ENCODE peak calls at places on chromosomes 7 and 10, in five cellular contexts. P, N, G, Y and K are unnamed samples.
A peak's percentile ranks its signal among the peaks of the same experiment; 100 is the strongest.

GRCh38 chr10:60426425-60426824 is 36.8 kb upstream of the ANK3 start:
- DNase-seq in P (no peak), N (peak; percentile 26), G (peak; percentile 6), Y (no peak), K (no peak)

GRCh38 chr7:92669616-92670153 is 79.5 kb upstream of the FAM133B start:
- DNase-seq in P (no peak), N (no peak), G (no peak), Y (no peak), K (no peak)

GRCh38 chr7:20307119-20307518 is 23.6 kb upstream of the ITGB8 start:
- DNase-seq in P (no peak), N (peak; percentile 50), G (no peak), Y (no peak), K (no peak)

GRCh38 chr7:158060216-158060615 is 527.4 kb downstream of the PTPRN2 start:
- DNase-seq in P (peak; percentile 22), N (no peak), G (no peak), Y (no peak), K (no peak)

GRCh38 chr7:44772440-44772839 is 23.8 kb downstream of the ZMIZ2 start:
- DNase-seq in P (no peak), N (no peak), G (no peak), Y (no peak), K (no peak)

GRCh38 chr10:61901829-61902447 is 439 bp downstream of the ARID5B start:
- DNase-seq in P (no peak), N (no peak), G (no peak), Y (no peak), K (no peak)

GRCh38 chr7:55055479-55055878 is 36.7 kb downstream of the EGFR start:
- DNase-seq in P (no peak), N (no peak), G (no peak), Y (no peak), K (no peak)

GRCh38 chr7:43612599-43613589 is 30.0 kb downstream of the STK17A start:
- DNase-seq in P (no peak), N (no peak), G (no peak), Y (no peak), K (no peak)

GRCh38 chr7:70354409-70355169 is 756.3 kb downstream of the AUTS2 start:
- DNase-seq in P (no peak), N (no peak), G (no peak), Y (no peak), K (no peak)

GRCh38 chr7:5630670-5631069 is 150.8 kb downstream of the RNF216 start:
- DNase-seq in P (peak; percentile 42), N (no peak), G (no peak), Y (no peak), K (no peak)

GRCh38 chr10:46220187-46220586 is 66.6 kb upstream of the ANTXRL start:
- DNase-seq in P (no peak), N (no peak), G (no peak), Y (no peak), K (no peak)

GRCh38 chr10:118775478-118775877 is 20.7 kb upstream of the CACUL1 start:
- DNase-seq in P (no peak), N (no peak), G (no peak), Y (no peak), K (no peak)

GRCh38 chr7:29345590-29345989 is 151.0 kb downstream of the CHN2 start:
- DNase-seq in P (no peak), N (peak; percentile 81), G (peak; percentile 38), Y (no peak), K (no peak)

GRCh38 chr7:102454423-102454822 is 10.2 kb downstream of the ALKBH4 start:
- DNase-seq in P (no peak), N (no peak), G (no peak), Y (no peak), K (no peak)

GRCh38 chr7:50739744-50740455 is 42.8 kb downstream of the GRB10 start:
- DNase-seq in P (peak; percentile 57), N (no peak), G (no peak), Y (no peak), K (no peak)

GRCh38 chr10:1026578-1026977 is 919 bp upstream of the IDI2 start:
- DNase-seq in P (no peak), N (no peak), G (no peak), Y (no peak), K (no peak)

GRCh38 chr10:52004342-52004949 is 305.1 kb upstream of the CSTF2T start:
- DNase-seq in P (no peak), N (peak; percentile 6), G (peak; percentile 5), Y (no peak), K (no peak)

GRCh38 chr7:82183633-82184032 is 259.9 kb downstream of the CACNA2D1 start:
- DNase-seq in P (no peak), N (no peak), G (no peak), Y (no peak), K (no peak)

GRCh38 chr10:6579904-6580278 is at the start of gene PRKCQ:
- DNase-seq in P (no peak), N (no peak), G (no peak), Y (no peak), K (no peak)

GRCh38 chr10:130372866-130373265 is 236.7 kb downstream of the GLRX3 start:
- DNase-seq in P (no peak), N (no peak), G (no peak), Y (no peak), K (no peak)

GRCh38 chr7:42253316-42253715 is 16.3 kb upstream of the GLI3 start:
- DNase-seq in P (no peak), N (no peak), G (no peak), Y (no peak), K (no peak)

GRCh38 chr7:50475340-50475739 is 25.2 kb upstream of the FIGNL1 start:
- DNase-seq in P (no peak), N (no peak), G (no peak), Y (no peak), K (no peak)

GRCh38 chr7:1087462-1087809 is 477 bp upstream of the GPER1 start:
- DNase-seq in P (no peak), N (no peak), G (no peak), Y (no peak), K (no peak)

GRCh38 chr7:105816270-105816843 is 60.0 kb downstream of the ATXN7L1 start:
- DNase-seq in P (no peak), N (no peak), G (no peak), Y (no peak), K (no peak)

GRCh38 chr7:27140108-27140842 is 3.2 kb downstream of the HOXA5 start:
- DNase-seq in P (no peak), N (no peak), G (no peak), Y (no peak), K (peak; percentile 12)

GRCh38 chr7:139726485-139726869 is 51.3 kb downstream of the HIPK2 start:
- DNase-seq in P (no peak), N (no peak), G (no peak), Y (no peak), K (no peak)

GRCh38 chr7:85104432-85105205 is 82.2 kb downstream of the SEMA3D start:
- DNase-seq in P (no peak), N (no peak), G (no peak), Y (no peak), K (no peak)

GRCh38 chr7:47600199-47601118 is 18.5 kb upstream of the TNS3 start:
- DNase-seq in P (no peak), N (peak; percentile 69), G (no peak), Y (no peak), K (no peak)

GRCh38 chr7:138388673-138389491 is 71.2 kb upstream of the TRIM24 start:
- DNase-seq in P (no peak), N (peak; percentile 36), G (peak; percentile 98), Y (no peak), K (no peak)

GRCh38 chr10:43225004-43225786 is 41.7 kb downstream of the RASGEF1A start:
- DNase-seq in P (no peak), N (no peak), G (no peak), Y (peak; percentile 7), K (peak; percentile 16)

GRCh38 chr10:60958892-60959601 is 15.1 kb upstream of the RHOBTB1 start:
- DNase-seq in P (no peak), N (no peak), G (no peak), Y (no peak), K (no peak)

GRCh38 chr10:21242915-21243314 is 282.6 kb downstream of the SKIDA1 start:
- DNase-seq in P (no peak), N (no peak), G (no peak), Y (no peak), K (no peak)

GRCh38 chr10:110544958-110545537 is 22.4 kb upstream of the SMC3 start:
- DNase-seq in P (no peak), N (no peak), G (no peak), Y (no peak), K (no peak)

GRCh38 chr7:134691820-134692705 is 45.4 kb downstream of the BPGM start:
- DNase-seq in P (no peak), N (no peak), G (no peak), Y (no peak), K (no peak)

GRCh38 chr10:22682237-22683192 is 31.9 kb downstream of the PIP4K2A start:
- DNase-seq in P (peak; percentile 63), N (peak; percentile 13), G (peak; percentile 69), Y (no peak), K (no peak)

GRCh38 chr10:34116220-34116623 is 698.9 kb downstream of the PARD3 start:
- DNase-seq in P (no peak), N (no peak), G (peak; percentile 60), Y (no peak), K (no peak)
- TF ChIP-seq CTCF in P (no peak), N (no peak), G (peak; percentile 84), Y (no peak), K (no peak)

DNA sequence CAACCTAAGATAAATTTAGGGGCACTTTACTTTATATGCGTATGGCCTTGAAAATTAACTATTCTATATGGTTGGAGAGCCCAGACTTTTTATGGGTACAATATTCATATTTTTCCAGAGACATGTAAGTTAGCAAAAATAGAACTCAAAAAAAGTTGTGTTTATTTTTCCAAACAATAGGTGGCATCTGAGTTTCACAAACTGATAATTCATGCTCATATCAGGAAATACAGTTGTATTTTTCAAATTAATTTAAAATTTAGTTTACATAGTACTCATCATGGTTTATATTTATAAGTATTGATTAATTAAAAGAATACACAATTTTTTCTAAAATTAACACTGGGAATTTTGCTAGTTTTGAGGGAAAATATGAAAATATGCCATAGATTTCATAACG is 34.6 kb downstream of the ANKRD7 start:
- DNase-seq in P (no peak), N (no peak), G (no peak), Y (no peak), K (no peak)
- TF ChIP-seq CTCF in P (no peak), N (no peak), G (no peak), Y (no peak), K (no peak)

GRCh38 chr7:2709553-2710165 is 21.7 kb downstream of the AMZ1 start:
- DNase-seq in P (peak; percentile 79), N (peak; percentile 92), G (peak; percentile 60), Y (peak; percentile 88), K (no peak)
- TF ChIP-seq CTCF in P (peak; percentile 92), N (peak; percentile 98), G (peak; percentile 99), Y (peak; percentile 88), K (peak; percentile 40)

DNA sequence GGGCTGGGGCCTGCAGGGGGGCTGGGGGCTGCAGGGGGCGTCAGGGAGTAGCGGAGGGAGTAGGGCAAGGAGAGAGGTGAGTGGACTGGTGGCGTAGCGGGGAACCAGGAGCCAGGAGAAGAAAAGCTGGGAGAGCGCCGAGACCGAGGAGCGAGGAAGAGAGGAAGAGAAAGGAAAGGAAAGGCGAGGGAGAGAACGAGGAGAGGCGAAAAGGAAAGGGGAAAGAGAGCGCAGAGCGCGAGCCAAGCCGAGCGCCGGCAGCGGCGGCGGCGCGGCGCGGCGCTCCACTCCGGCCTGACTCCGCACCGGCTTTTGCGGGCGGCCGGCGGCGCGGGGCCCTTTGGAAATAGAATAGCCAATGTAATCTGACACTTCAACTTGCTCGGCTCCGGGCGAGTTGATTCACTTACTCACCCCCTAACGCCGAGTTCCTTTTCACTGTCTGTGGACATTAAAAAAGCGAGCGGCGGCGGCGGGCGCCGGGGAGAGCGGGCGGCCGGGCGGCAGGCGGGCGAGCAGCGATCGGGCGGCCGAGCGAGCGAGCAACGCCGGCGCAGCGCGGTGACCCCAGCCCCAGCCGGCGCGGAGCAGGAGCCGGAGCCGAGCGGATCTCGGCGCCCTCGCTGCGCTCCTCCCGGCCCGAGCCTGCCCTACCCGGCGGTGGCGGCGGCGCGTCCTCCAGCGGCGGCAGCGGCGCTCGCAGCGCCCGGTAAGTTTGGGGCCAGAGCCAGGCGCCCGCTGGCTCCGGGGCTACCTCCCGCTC is at the start of gene ZMIZ1:
- DNase-seq in P (peak; percentile 82), N (peak; percentile 92), G (peak; percentile 88), Y (peak; percentile 86), K (peak; percentile 71)
- TF ChIP-seq CTCF in P (no peak), N (peak; percentile 23), G (no peak), Y (no peak), K (no peak)